ENCODE peak calls at places on chromosomes 3 and 15, in ten cellular contexts. W is kidney epithelial cell, P is GM12878, H is left ventricle myocardium inferior, B is adrenal gland, J is psoas muscle, E is MG63, Z is stomach, U is mucosa of descending colon, R is uterus. F is an unnamed sample. For H3K36me3, the result is how much of the 10 kb centered on the place peaks cover.

GRCh38 chr3:25863011-25863415 is 73.1 kb downstream of the OXSM start:
- DNase-seq in E (no peak), B (no peak), P (no peak), W (no peak), Z (no peak), J (no peak), U (no peak), H (no peak), R (no peak), F (no peak)

GRCh38 chr3:19748782-19749447 is 185.1 kb downstream of the EFHB start:
- DNase-seq in W (no peak), E (no peak), P (no peak), J (no peak), R (no peak), B (no peak), H (no peak), Z (no peak), U (no peak), F (no peak)

GRCh38 chr3:10534066-10534465 is 28.7 kb upstream of the ATP2B2 start:
- DNase-seq in J (no peak), E (no peak), P (no peak), B (no peak), H (no peak), Z (peak), W (no peak), U (no peak), R (no peak), F (no peak)

GRCh38 chr3:141949972-141950371 is 73.5 kb downstream of the ATP1B3 start:
- DNase-seq in B (no peak), Z (no peak), W (no peak), H (no peak), E (no peak), R (no peak), P (no peak), U (no peak), J (no peak), F (no peak)

GRCh38 chr3:120177151-120177550 is 82.9 kb upstream of the GSK3B start:
- DNase-seq in W (peak), H (peak), Z (no peak), U (no peak), E (peak), P (no peak), R (no peak), J (peak), B (peak), F (no peak)

GRCh38 chr15:42147431-42147735 is 9.1 kb downstream of the PLA2G4F start:
- DNase-seq in R (no peak), B (no peak), E (no peak), U (no peak), P (no peak), J (no peak), Z (no peak), W (no peak), H (no peak), F (no peak)

GRCh38 chr15:64748251-64748650 is 27.1 kb downstream of the RBPMS2 start:
- DNase-seq in E (no peak), B (no peak), U (no peak), R (no peak), H (no peak), P (no peak), Z (no peak), J (no peak), W (no peak), F (no peak)

GRCh38 chr3:41961061-41961749 is 698 bp downstream of the ULK4 start:
- DNase-seq in Z (peak), U (peak), E (peak), W (peak), R (peak), H (peak), P (no peak), B (peak), J (peak), F (peak)

GRCh38 chr3:39292961-39293360 is 13.1 kb upstream of the CX3CR1 start:
- DNase-seq in W (no peak), P (no peak), R (no peak), E (no peak), B (no peak), U (no peak), Z (no peak), J (no peak), H (no peak), F (no peak)

GRCh38 chr3:57068437-57069089 is 8.1 kb downstream of the SPATA12 start:
- DNase-seq in H (peak), E (peak), P (peak), R (peak), W (peak), J (peak), Z (no peak), U (peak), B (peak), F (no peak)

GRCh38 chr15:35170216-35170615 is 85.1 kb upstream of the NANOGP8 start:
- DNase-seq in Z (no peak), H (no peak), E (peak), R (no peak), W (no peak), J (no peak), B (no peak), P (no peak), U (no peak), F (no peak)

GRCh38 chr15:35167675-35168074 is 82.6 kb upstream of the NANOGP8 start:
- DNase-seq in J (no peak), Z (no peak), H (no peak), P (no peak), B (no peak), U (no peak), R (no peak), W (no peak), E (no peak), F (no peak)

GRCh38 chr15:35173444-35174118 is 88.5 kb upstream of the NANOGP8 start:
- DNase-seq in H (no peak), E (peak), Z (no peak), R (no peak), U (no peak), J (no peak), P (no peak), W (no peak), B (no peak), F (no peak)

GRCh38 chr15:35166730-35167359 is 81.8 kb upstream of the NANOGP8 start:
- DNase-seq in E (no peak), H (no peak), W (no peak), B (no peak), U (no peak), J (no peak), P (no peak), R (no peak), Z (no peak), F (no peak)

GRCh38 chr15:35168464-35168863 is 83.4 kb upstream of the NANOGP8 start:
- DNase-seq in U (no peak), W (no peak), R (no peak), P (no peak), H (no peak), J (no peak), Z (no peak), E (no peak), B (no peak), F (no peak)
- H3K36me3 ChIP-seq in U (under half), W (under half), R (under half), P (under half), H (under half), J (under half), Z (under half), E (under half), B (under half), F (under half)

DNA sequence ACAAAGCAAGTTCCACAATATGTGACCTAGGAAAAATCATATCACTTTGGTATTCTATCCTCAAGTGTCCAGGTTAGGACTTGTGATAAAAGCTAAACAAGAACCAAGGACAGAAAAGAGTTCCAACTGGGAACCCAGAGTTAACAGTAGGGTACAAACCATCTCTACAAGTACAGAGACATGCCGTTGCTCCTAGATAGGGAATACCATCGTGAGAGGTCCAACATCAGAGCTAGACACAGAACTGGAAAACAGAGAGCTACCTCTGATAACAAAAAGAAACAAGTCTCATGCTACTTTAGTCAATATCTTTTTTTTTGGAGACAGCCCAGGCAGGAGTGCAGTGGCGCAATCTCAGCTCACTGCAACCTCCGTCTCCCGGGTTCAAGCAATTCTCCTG is 37.8 kb downstream of the SMARCC1 start:
- DNase-seq in E (no peak), H (no peak), W (no peak), Z (no peak), R (no peak), P (no peak), B (no peak), U (no peak), J (no peak), F (no peak)
- H3K36me3 ChIP-seq in E (under half), H (under half), W (under half), Z (under half), R (under half), P (under half), B (under half), U (under half), J (under half), F (under half)

GRCh38 chr3:32451049-32451659 is 51.5 kb downstream of the CMTM6 start:
- DNase-seq in Z (peak), U (no peak), E (no peak), R (no peak), J (no peak), B (no peak), W (no peak), P (no peak), H (no peak), F (no peak)
- H3K36me3 ChIP-seq in Z (under half), U (under half), E (under half), R (under half), J (under half), B (under half), W (under half), P (under half), H (under half), F (under half)

DNA sequence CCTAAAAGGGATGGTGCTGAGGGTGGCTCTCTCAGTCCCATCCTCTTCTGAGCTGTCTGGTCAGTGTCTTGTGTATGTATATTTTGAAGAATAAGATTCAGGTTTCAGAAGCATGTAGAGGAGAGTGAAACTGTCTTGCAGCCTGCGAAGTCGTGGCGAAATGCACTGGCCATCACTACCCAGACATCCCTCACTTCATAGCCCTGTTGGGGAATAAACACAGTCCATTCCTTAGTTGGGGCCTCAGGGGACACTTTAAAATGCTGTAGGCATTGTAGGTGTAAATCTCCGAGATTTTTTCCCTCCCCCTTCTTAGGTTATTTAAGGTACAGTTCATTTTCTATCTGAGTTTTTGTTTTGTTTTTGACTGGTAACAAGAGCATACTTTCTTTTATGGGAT is 93.8 kb downstream of the DNASE1L3 start:
- DNase-seq in J (no peak), R (no peak), B (no peak), E (no peak), U (no peak), W (no peak), H (no peak), P (no peak), Z (no peak), F (no peak)
- H3K36me3 ChIP-seq in J (under half), R (under half), B (under half), E (half or more), U (under half), W (under half), H (under half), P (under half), Z (half or more), F (under half)

GRCh38 chr15:56393277-56393676 is 28.1 kb downstream of the TEX9 start:
- DNase-seq in B (no peak), J (no peak), P (no peak), R (no peak), E (no peak), Z (no peak), W (no peak), U (no peak), H (no peak), F (no peak)
- H3K36me3 ChIP-seq in B (under half), J (under half), P (under half), R (under half), E (under half), Z (under half), W (under half), U (under half), H (under half), F (under half)

GRCh38 chr3:23815879-23816278 is 10.1 kb downstream of the UBE2E1 start:
- DNase-seq in J (no peak), R (no peak), W (no peak), E (no peak), Z (no peak), B (no peak), U (no peak), H (no peak), P (no peak), F (no peak)
- H3K36me3 ChIP-seq in J (under half), R (under half), W (under half), E (under half), Z (under half), B (under half), U (under half), H (under half), P (under half), F (under half)

DNA sequence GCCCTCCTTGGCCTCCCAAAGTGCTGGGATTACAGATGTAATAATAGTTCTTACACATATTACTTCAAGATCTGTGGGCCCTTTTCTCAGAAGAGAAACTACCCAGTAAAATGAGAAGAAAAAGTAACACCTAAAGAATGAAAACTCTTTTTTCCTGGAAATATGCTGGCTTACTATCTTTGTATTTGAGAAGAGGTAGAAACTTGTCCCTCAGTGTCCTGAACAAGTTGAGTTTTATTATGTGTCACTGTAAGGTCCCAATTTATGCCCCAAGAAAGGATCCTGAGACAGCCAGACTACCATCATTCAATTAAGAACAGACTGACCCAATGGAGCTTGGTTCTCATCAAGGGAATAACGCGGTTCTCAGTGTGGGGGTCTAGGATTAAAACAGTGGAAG is 93.8 kb downstream of the EFL1 start:
- DNase-seq in J (no peak), Z (no peak), R (no peak), E (no peak), B (no peak), P (no peak), H (no peak), W (no peak), U (no peak), F (no peak)
- H3K36me3 ChIP-seq in J (under half), Z (under half), R (under half), E (under half), B (under half), P (under half), H (under half), W (under half), U (under half), F (under half)

DNA sequence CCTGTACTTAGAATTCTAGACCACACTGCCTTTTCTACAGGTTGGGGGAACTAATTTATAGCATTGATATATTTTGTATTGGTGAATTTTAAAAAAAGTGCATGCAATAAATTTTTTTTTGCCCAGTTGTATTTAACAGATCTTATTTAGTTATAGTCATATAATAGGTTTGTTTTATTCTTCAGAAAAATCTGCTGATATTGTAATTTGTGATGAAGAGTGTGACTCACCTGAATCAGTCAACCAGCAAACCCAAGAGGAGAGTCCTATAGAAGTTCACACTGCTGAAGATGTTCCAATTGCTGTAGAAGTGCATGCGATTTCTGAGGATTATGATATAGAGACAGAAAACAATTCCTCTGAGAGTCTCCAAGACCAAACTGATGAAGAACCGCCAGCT is 10.3 kb downstream of the ZNF639 start:
- DNase-seq in P (no peak), J (no peak), H (no peak), E (no peak), W (no peak), Z (no peak), R (no peak), U (no peak), B (no peak), F (no peak)
- H3K36me3 ChIP-seq in P (under half), J (under half), H (half or more), E (half or more), W (under half), Z (half or more), R (under half), U (under half), B (under half), F (half or more)

F was measured in effector memory CD4-positive, alpha-beta T cell.